ENCODE peak calls at places on chromosomes 6 and 20, in ten cellular contexts. S is T-helper 2 cell; R is cardiac septum; M is occipital lobe; V is RWPE1; T is activated CD8-positive, alpha-beta memory T cell treated with anti-CD3 and anti-CD28 coated beads, Interleukin-2, amount 10 ng/mL, durations not matched to agents 7 days and 5 days; A is GM06990; X is ELF-1; U is iris pigment epithelial cell; K is T1000. N is an unnamed sample.

GRCh38 chr6:128463942-128464341 is 56.5 kb downstream of the PTPRK start:
- DNase-seq in R (no peak), M (no peak), S (no peak), A (no peak), U (peak), T (no peak), K (no peak), V (peak), X (no peak), N (no peak)

GRCh38 chr6:148144917-148145521 is 197.6 kb upstream of the SASH1 start:
- DNase-seq in T (peak), S (no peak), X (peak), M (peak), U (peak), A (no peak), K (no peak), V (peak), R (no peak), N (peak)

GRCh38 chr20:47610945-47611250 is 109.2 kb downstream of the NCOA3 start:
- DNase-seq in X (no peak), M (no peak), S (no peak), V (no peak), A (no peak), U (no peak), T (no peak), K (no peak), R (no peak), N (no peak)

GRCh38 chr6:29723666-29724588 is 693 bp downstream of the HLA-F start:
- DNase-seq in M (peak), V (peak), T (peak), K (no peak), U (no peak), S (peak), R (peak), X (peak), A (peak), N (no peak)

GRCh38 chr6:49582529-49582928 is 32.1 kb downstream of the C6orf141 start:
- DNase-seq in X (no peak), S (no peak), M (no peak), V (no peak), R (no peak), T (no peak), K (no peak), A (no peak), U (peak), N (no peak)

GRCh38 chr20:25282796-25283195 is 34.9 kb downstream of the PYGB start:
- DNase-seq in S (peak), T (no peak), M (no peak), A (no peak), U (no peak), K (no peak), R (peak), V (no peak), X (no peak), N (no peak)

GRCh38 chr6:136137008-136137689 is 113.0 kb downstream of the MTFR2 start:
- DNase-seq in R (no peak), U (peak), X (no peak), K (no peak), T (no peak), S (no peak), V (no peak), A (no peak), M (no peak), N (no peak)

GRCh38 chr20:6908673-6909072 is 141.2 kb downstream of the BMP2 start:
- DNase-seq in M (no peak), U (no peak), X (peak), R (no peak), V (no peak), S (no peak), T (no peak), K (no peak), A (no peak), N (no peak)

GRCh38 chr20:58084566-58084965 is 143.9 kb downstream of the ANKRD60 start:
- DNase-seq in M (no peak), R (no peak), X (no peak), S (no peak), A (no peak), T (peak), V (no peak), U (no peak), K (no peak), N (no peak)

GRCh38 chr6:165615629-165616028 is 47.4 kb downstream of the PDE10A start:
- DNase-seq in U (peak), X (no peak), S (no peak), R (no peak), K (no peak), V (no peak), T (no peak), M (no peak), A (no peak), N (no peak)

GRCh38 chr6:167342879-167343610 is 18.2 kb downstream of the TTLL2 start:
- DNase-seq in V (no peak), U (no peak), K (no peak), A (no peak), M (no peak), X (no peak), R (no peak), S (no peak), T (no peak), N (no peak)

GRCh38 chr6:110255356-110255755 is 75.1 kb downstream of the CDC40 start:
- DNase-seq in U (peak), S (no peak), V (peak), R (no peak), T (peak), X (peak), K (no peak), M (no peak), A (peak), N (no peak)

N was measured in NCI-H146.